ENCODE peak calls at places on chromosomes 3 and 15, in ten cellular contexts. S is SJSA1; L is fibroblast of mammary gland; A is GM12864; Q is B cell; U is stimulated activated CD4-positive, alpha-beta T cell treated with anti-CD3 and anti-CD28 coated beads, Interleukin-4, amount 100 ng/mL, for 48 hours; W is body of pancreas; K is EH; R is NCI-H345; V is ELR. E is an unnamed sample.
A peak's percentile ranks its signal among the peaks of the same experiment; 100 is the strongest.

GRCh38 chr15:39667382-39668127 is 86.7 kb downstream of the THBS1 start:
- DNase-seq in S (no peak), L (no peak), A (no peak), Q (no peak), U (no peak), W (no peak), K (no peak), R (no peak), V (no peak), E (no peak)

GRCh38 chr3:196563721-196564225 is 4.6 kb downstream of the WDR53 start:
- DNase-seq in S (no peak), L (peak; percentile 29), A (no peak), Q (no peak), U (peak; percentile 6), W (no peak), K (peak; percentile 7), R (no peak), V (peak; percentile 76), E (no peak)

GRCh38 chr3:4993276-4994143 is 14.3 kb downstream of the BHLHE40 start:
- DNase-seq in S (peak; percentile 8), L (peak; percentile 23), A (no peak), Q (no peak), U (no peak), W (no peak), K (no peak), R (no peak), V (no peak), E (no peak)

GRCh38 chr3:124685481-124685880 is 44.8 kb upstream of the UMPS start:
- DNase-seq in S (no peak), L (peak; percentile 87), A (no peak), Q (no peak), U (no peak), W (no peak), K (peak; percentile 23), R (no peak), V (peak; percentile 20), E (no peak)

GRCh38 chr3:20240154-20240883 is 54.3 kb upstream of the SGO1 start:
- DNase-seq in S (no peak), L (no peak), A (no peak), Q (no peak), U (no peak), W (no peak), K (no peak), R (no peak), V (no peak), E (no peak)

GRCh38 chr15:50624616-50625168 is 61.9 kb downstream of the TRPM7 start:
- DNase-seq in S (no peak), L (no peak), A (no peak), Q (no peak), U (no peak), W (no peak), K (peak; percentile 9), R (no peak), V (no peak), E (no peak)

GRCh38 chr15:42691770-42692169 is 45.2 kb downstream of the CDAN1 start:
- DNase-seq in S (no peak), L (no peak), A (no peak), Q (no peak), U (no peak), W (no peak), K (no peak), R (no peak), V (no peak), E (no peak)

GRCh38 chr15:57146394-57147140 is 228.1 kb downstream of the TCF12 start:
- DNase-seq in S (no peak), L (peak; percentile 76), A (peak; percentile 19), Q (no peak), U (no peak), W (no peak), K (peak; percentile 70), R (peak; percentile 53), V (peak; percentile 66), E (no peak)

GRCh38 chr15:47407692-47408091 is 309.6 kb upstream of the SEMA6D start:
- DNase-seq in S (no peak), L (no peak), A (no peak), Q (no peak), U (no peak), W (no peak), K (no peak), R (no peak), V (no peak), E (no peak)

GRCh38 chr15:48592929-48593328 is 52.6 kb downstream of the FBN1 start:
- DNase-seq in S (no peak), L (peak; percentile 42), A (no peak), Q (no peak), U (no peak), W (no peak), K (peak; percentile 39), R (no peak), V (peak; percentile 5), E (no peak)

GRCh38 chr3:133532951-133533350 is 40.5 kb upstream of the CDV3 start:
- DNase-seq in S (no peak), L (peak; percentile 35), A (no peak), Q (no peak), U (no peak), W (no peak), K (peak; percentile 64), R (no peak), V (peak; percentile 44), E (no peak)

GRCh38 chr15:94327356-94327936 is 96.1 kb downstream of the MCTP2 start:
- DNase-seq in S (no peak), L (peak; percentile 48), A (no peak), Q (no peak), U (no peak), W (no peak), K (peak; percentile 33), R (peak; percentile 22), V (peak; percentile 19), E (no peak)

GRCh38 chr3:113100063-113100462 is 109.3 kb downstream of the GTPBP8 start:
- DNase-seq in S (no peak), L (no peak), A (no peak), Q (no peak), U (no peak), W (no peak), K (no peak), R (no peak), V (no peak), E (no peak)

GRCh38 chr3:127457094-127457475 is 133.4 kb downstream of the TPRA1 start:
- DNase-seq in S (no peak), L (peak; percentile 61), A (no peak), Q (no peak), U (peak; percentile 19), W (peak; percentile 28), K (peak; percentile 73), R (no peak), V (peak; percentile 81), E (no peak)

GRCh38 chr15:71125831-71126453 is 10.7 kb downstream of the THSD4 start:
- DNase-seq in S (no peak), L (no peak), A (no peak), Q (no peak), U (no peak), W (no peak), K (no peak), R (no peak), V (peak; percentile 24), E (no peak)

E was measured in GM12878.